ENCODE peak calls at places on chromosome 6, in four cellular contexts. C is hippocampal formation, Z is pancreas, K is left ventricle myocardium inferior. V is an unnamed sample.

GRCh38 chr6:144581807-144582537 is 296.8 kb downstream of the UTRN start:
- DNase-seq in K (no peak), C (no peak), Z (no peak), V (no peak)

GRCh38 chr6:32868257-32868788 is 14.3 kb downstream of the PSMB9 start:
- DNase-seq in C (peak; percentile 65), K (peak; percentile 68), Z (peak; percentile 76), V (peak; percentile 23)

GRCh38 chr6:161038229-161039003 is 46.8 kb downstream of the MAP3K4 start:
- DNase-seq in C (no peak), Z (no peak), K (peak; percentile 24), V (no peak)

GRCh38 chr6:12577124-12577845 is 139.3 kb upstream of the PHACTR1 start:
- DNase-seq in C (no peak), Z (no peak), K (no peak), V (no peak)

GRCh38 chr6:30071081-30071818 is 4.3 kb downstream of the PPP1R11 start:
- DNase-seq in Z (no peak), K (peak; percentile 40), C (no peak), V (no peak)

GRCh38 chr6:36603222-36604089 is 9.3 kb downstream of the SRSF3 start:
- DNase-seq in C (no peak), K (no peak), Z (no peak), V (no peak)

GRCh38 chr6:47733879-47734558 is 35.6 kb downstream of the ADGRF4 start:
- DNase-seq in K (no peak), Z (no peak), C (no peak), V (no peak)

GRCh38 chr6:1825926-1826325 is 216.2 kb downstream of the FOXC1 start:
- DNase-seq in C (no peak), Z (no peak), K (no peak), V (no peak)

GRCh38 chr6:11354019-11354418 is 121.6 kb upstream of the NEDD9 start:
- DNase-seq in K (peak; percentile 25), Z (no peak), C (no peak), V (peak; percentile 19)

GRCh38 chr6:131532476-131533108 is 40.4 kb upstream of the ARG1 start:
- DNase-seq in C (no peak), K (no peak), Z (no peak), V (no peak)

GRCh38 chr6:6891949-6892461 is 215.8 kb upstream of the RREB1 start:
- DNase-seq in K (no peak), C (no peak), Z (no peak), V (no peak)

GRCh38 chr6:31576897-31577341 is 1.6 kb downstream of the TNF start:
- DNase-seq in K (no peak), C (no peak), Z (no peak), V (no peak)

GRCh38 chr6:4928426-4928825 is 75.4 kb downstream of the RPP40 start:
- DNase-seq in Z (no peak), C (no peak), K (no peak), V (no peak)

GRCh38 chr6:73451166-73452106 is 661 bp downstream of the CGAS start:
- DNase-seq in K (peak; percentile 32), C (no peak), Z (peak; percentile 32), V (no peak)

GRCh38 chr6:3231213-3232016 is 4.0 kb upstream of the TUBB2B start:
- DNase-seq in C (peak; percentile 64), Z (peak; percentile 86), K (peak; percentile 57), V (peak; percentile 72)

GRCh38 chr6:82183642-82184282 is 63.8 kb downstream of the IBTK start:
- DNase-seq in Z (no peak), K (no peak), C (no peak), V (no peak)

GRCh38 chr6:159095561-159096095 is 50.8 kb upstream of the TAGAP start:
- DNase-seq in Z (no peak), C (no peak), K (no peak), V (no peak)

GRCh38 chr6:35512740-35513139 is at the start of gene TULP1:
- DNase-seq in C (no peak), K (no peak), Z (no peak), V (no peak)

GRCh38 chr6:138107078-138107751 is at the start of gene PERP:
- DNase-seq in Z (peak; percentile 83), C (no peak), K (peak; percentile 60), V (no peak)

GRCh38 chr6:155224031-155224451 is 39.8 kb upstream of the CLDN20 start:
- DNase-seq in K (no peak), C (no peak), Z (no peak), V (no peak)

GRCh38 chr6:71333700-71334099 is 45.1 kb downstream of the OGFRL1 start:
- DNase-seq in C (no peak), Z (no peak), K (no peak), V (no peak)

GRCh38 chr6:21666788-21667681 is 73.5 kb downstream of the SOX4 start:
- DNase-seq in C (no peak), Z (no peak), K (no peak), V (no peak)

GRCh38 chr6:168676552-168677317 is 235.8 kb downstream of the SMOC2 start:
- DNase-seq in K (no peak), Z (no peak), C (no peak), V (no peak)

GRCh38 chr6:41967312-41968287 is 26.0 kb upstream of the CCND3 start:
- DNase-seq in C (no peak), K (no peak), Z (no peak), V (no peak)

GRCh38 chr6:46017726-46018125 is 2.1 kb upstream of the CLIC5 start:
- DNase-seq in K (no peak), Z (no peak), C (no peak), V (no peak)

GRCh38 chr6:140768133-140768532 is 1364.6 kb upstream of the GJE1 start:
- DNase-seq in Z (no peak), K (no peak), C (no peak), V (no peak)

GRCh38 chr6:133248241-133249001 is 7.3 kb downstream of the EYA4 start:
- DNase-seq in C (no peak), Z (no peak), K (no peak), V (no peak)

GRCh38 chr6:44497807-44498206 is 110.3 kb downstream of the CDC5L start:
- DNase-seq in C (no peak), K (no peak), Z (no peak), V (no peak)

GRCh38 chr6:149150999-149151398 is 166.5 kb upstream of the TAB2 start:
- DNase-seq in C (no peak), Z (no peak), K (no peak), V (no peak)

GRCh38 chr6:69865126-69865525 is 1.2 kb upstream of the COL19A1 start:
- DNase-seq in Z (no peak), C (no peak), K (no peak), V (no peak)

GRCh38 chr6:12991435-12991834 is 274.9 kb downstream of the PHACTR1 start:
- DNase-seq in Z (no peak), C (no peak), K (no peak), V (no peak)

V was measured in anterior cingulate cortex.